ENCODE peak calls at places on chromosome 21, in ten cellular contexts. C is A549, Q is breast epithelium, V is GM12891, G is upper lobe of left lung, Y is suprapubic skin, I is HCT116, R is ovary, J is IMR-90, P is GM12892. E is an unnamed sample.

GRCh38 chr21:40422851-40423635 is 423.9 kb downstream of the DSCAM start:
- DNase-seq in J (no peak), V (no peak), G (no peak), C (no peak), Q (no peak), P (no peak), R (no peak), I (no peak), Y (no peak), E (no peak)

GRCh38 chr21:17231771-17232170 is 281.1 kb upstream of the CXADR start:
- DNase-seq in V (no peak), I (no peak), J (no peak), R (no peak), C (no peak), Y (no peak), G (no peak), P (no peak), Q (no peak), E (no peak)

GRCh38 chr21:35294231-35294898 is 245.3 kb upstream of the RUNX1 start:
- DNase-seq in Y (no peak), I (peak; percentile 86), P (no peak), C (no peak), R (no peak), G (no peak), Q (peak; percentile 61), J (no peak), V (no peak), E (no peak)

GRCh38 chr21:44681861-44682579 is at the start of gene KRTAP12-1:
- DNase-seq in Y (no peak), I (no peak), R (no peak), C (no peak), G (no peak), Q (no peak), P (no peak), V (no peak), J (no peak), E (no peak)

GRCh38 chr21:34008618-34009017 is 64.8 kb upstream of the MRPS6 start:
- DNase-seq in G (no peak), J (no peak), C (no peak), R (no peak), I (no peak), Y (no peak), P (no peak), V (no peak), Q (no peak), E (no peak)

GRCh38 chr21:31253684-31254083 is 90.4 kb downstream of the TIAM1 start:
- DNase-seq in R (no peak), Q (no peak), V (no peak), P (no peak), I (no peak), C (no peak), J (no peak), Y (no peak), G (no peak), E (no peak)

GRCh38 chr21:34737115-34737514 is 68.3 kb downstream of the CLIC6 start:
- DNase-seq in Y (no peak), R (no peak), Q (no peak), V (no peak), C (no peak), P (no peak), J (no peak), I (no peak), G (no peak), E (no peak)

GRCh38 chr21:39022901-39023693 is 160.2 kb downstream of the PSMG1 start:
- DNase-seq in Q (no peak), J (peak; percentile 28), G (peak; percentile 69), P (no peak), Y (no peak), C (no peak), I (no peak), R (peak; percentile 79), V (no peak), E (no peak)

DNA sequence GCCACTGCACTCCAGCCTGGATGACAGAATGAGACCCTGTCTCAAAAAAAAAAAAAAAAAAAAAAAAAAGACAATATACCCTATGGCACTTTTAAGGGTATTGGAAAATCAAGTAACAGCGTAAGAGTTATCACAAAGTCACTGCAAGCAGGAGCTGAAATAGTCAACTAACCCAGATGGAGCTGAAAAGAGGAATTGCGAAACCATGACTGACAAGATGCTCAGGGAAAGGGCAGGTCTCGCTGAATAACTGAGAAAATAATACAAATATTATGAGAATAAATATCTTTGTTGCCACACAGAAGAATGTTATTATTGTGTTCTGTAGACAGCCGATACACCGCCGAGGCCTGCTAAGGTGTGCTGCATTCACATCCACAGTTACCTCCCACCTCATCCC is 17.8 kb downstream of the HLCS start:
- DNase-seq in C (no peak), G (no peak), Q (no peak), I (no peak), Y (no peak), P (no peak), R (no peak), V (no peak), J (peak; percentile 39), E (no peak)
- TF ChIP-seq POLR2A in C (no peak), G (no peak), Q (no peak), I (no peak), Y (no peak), P (no peak), R (no peak), V (no peak), J (no peak), E (no peak)

GRCh38 chr21:41766883-41767605 is at the start of gene RIPK4:
- DNase-seq in J (peak; percentile 23), P (no peak), V (peak; percentile 70), G (peak; percentile 83), Y (no peak), I (peak; percentile 73), C (peak; percentile 76), Q (peak; percentile 91), R (no peak), E (peak; percentile 60)
- TF ChIP-seq POLR2A in J (no peak), P (no peak), V (no peak), G (no peak), Y (no peak), I (peak; percentile 75), C (peak; percentile 31), Q (peak; percentile 73), R (no peak), E (no peak)

GRCh38 chr21:42532466-42533181 is 19.0 kb downstream of the SLC37A1 start:
- DNase-seq in C (no peak), Q (no peak), R (no peak), J (peak; percentile 12), Y (peak; percentile 78), P (peak; percentile 38), V (no peak), I (no peak), G (peak; percentile 84), E (peak; percentile 89)
- TF ChIP-seq POLR2A in C (no peak), Q (no peak), R (no peak), J (no peak), Y (no peak), P (peak; percentile 11), V (no peak), I (no peak), G (no peak), E (no peak)

DNA sequence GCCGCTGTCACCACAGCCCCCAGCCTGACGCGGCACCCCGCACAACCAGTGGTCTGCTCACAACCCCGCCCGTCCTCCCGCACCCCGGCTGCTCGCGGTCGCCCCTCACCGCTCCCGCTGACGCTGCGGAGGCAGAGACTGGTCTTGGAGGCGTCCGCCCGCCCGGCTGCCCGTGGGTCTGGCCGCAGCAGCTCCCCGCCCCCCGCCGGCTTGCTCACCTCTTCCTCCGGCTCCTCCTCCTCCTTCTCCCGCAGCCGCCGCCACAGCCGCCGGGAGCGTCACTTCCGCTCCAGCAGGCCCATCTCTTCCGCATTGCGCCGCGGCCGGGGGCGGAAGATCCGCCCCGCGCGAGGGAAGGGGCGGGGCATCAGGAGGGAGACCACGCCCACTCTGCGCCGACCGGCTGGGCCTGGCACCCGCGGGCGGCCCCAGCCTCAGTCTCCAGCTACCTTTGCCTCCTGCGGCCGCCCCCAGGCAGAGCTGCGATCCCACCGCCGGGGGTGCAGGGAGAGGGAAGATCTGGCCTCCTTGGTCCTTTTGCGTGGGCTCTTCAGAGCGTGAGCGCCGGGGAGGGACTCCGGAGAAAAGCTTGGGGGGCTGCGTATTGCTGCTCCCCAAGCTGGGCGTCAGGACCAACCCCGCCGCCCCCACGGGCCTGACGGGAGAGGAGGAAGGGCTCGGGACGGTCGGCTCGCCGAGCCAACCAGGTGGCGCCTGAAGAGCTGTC is at the start of gene SYNJ1:
- DNase-seq in Q (peak; percentile 94), R (peak; percentile 93), G (peak; percentile 97), V (peak; percentile 95), J (peak; percentile 91), I (peak; percentile 73), Y (peak; percentile 96), C (peak; percentile 86), P (peak; percentile 90), E (peak; percentile 99)
- TF ChIP-seq POLR2A in Q (peak; percentile 46), R (peak; percentile 66), G (peak; percentile 34), V (no peak), J (peak; percentile 82), I (peak; percentile 57), Y (peak; percentile 61), C (peak; percentile 63), P (peak; percentile 68), E (no peak)